ENCODE peak calls at places on chromosomes 16 and 17, in five cellular contexts. M, L, J, W and V are unnamed samples.

GRCh38 chr16:4372578-4373355 is 1.1 kb downstream of the VASN start:
- DNase-seq in L (no peak), J (no peak), W (peak), M (peak), V (peak)

GRCh38 chr17:73343168-73343634 is 31.4 kb upstream of the CDC42EP4 start:
- DNase-seq in J (no peak), M (no peak), W (peak), L (no peak), V (peak)

GRCh38 chr16:31386157-31386984 is 6.8 kb upstream of the ITGAD start:
- DNase-seq in L (peak), J (no peak), M (no peak), W (peak), V (peak)

GRCh38 chr16:75931043-75931442 is 204.8 kb upstream of the CPHXL start:
- DNase-seq in J (no peak), W (peak), L (no peak), M (no peak), V (peak)

GRCh38 chr17:30571921-30572320 is 94.7 kb downstream of the GOSR1 start:
- DNase-seq in W (no peak), J (no peak), M (no peak), L (no peak), V (no peak)

GRCh38 chr17:41308251-41308917 is 725 bp downstream of the KRTAP16-1 start:
- DNase-seq in L (no peak), M (no peak), W (no peak), J (no peak), V (peak)

GRCh38 chr17:3667366-3668278 is 756 bp downstream of the TAX1BP3 start:
- DNase-seq in J (peak), W (peak), M (peak), L (no peak), V (peak)

GRCh38 chr17:29933379-29933778 is 3.4 kb upstream of the SSH2 start:
- DNase-seq in L (no peak), W (peak), J (no peak), M (peak), V (peak)

GRCh38 chr16:23348579-23349469 is 46.7 kb downstream of the SCNN1B start:
- DNase-seq in L (no peak), W (no peak), J (no peak), M (peak), V (no peak)